ENCODE peak calls at places on chromosome 16, in five cellular contexts. One of them, this sample, is unnamed. For H3K9me3 and H3K4me1, the result is how much of the 10 kb centered on the place peaks cover.

GRCh38 chr16:47236716-47237115 is 93.0 kb upstream of the NETO2 start:
- DNase-seq in neural progenitor cell: no peak
- DNase-seq in astrocyte: no peak
- DNase-seq in mammary epithelial cell: no peak
- DNase-seq in A673: peak
- DNase-seq in this sample: no peak

GRCh38 chr16:62077998-62078397 is 41.8 kb upstream of the CDH8 start:
- DNase-seq in neural progenitor cell: peak
- DNase-seq in astrocyte: no peak
- DNase-seq in mammary epithelial cell: no peak
- DNase-seq in A673: peak
- DNase-seq in this sample: peak

GRCh38 chr16:23803591-23804123 is 32.1 kb upstream of the PRKCB start:
- DNase-seq in neural progenitor cell: peak
- DNase-seq in astrocyte: no peak
- DNase-seq in mammary epithelial cell: peak
- DNase-seq in A673: peak
- DNase-seq in this sample: peak

GRCh38 chr16:28923231-28923587 is 1.8 kb downstream of the RABEP2 start:
- DNase-seq in neural progenitor cell: no peak
- DNase-seq in astrocyte: no peak
- DNase-seq in mammary epithelial cell: no peak
- DNase-seq in A673: no peak
- DNase-seq in this sample: no peak

GRCh38 chr16:21301168-21301894 is 23.2 kb upstream of the CRYM start:
- DNase-seq in neural progenitor cell: peak
- DNase-seq in astrocyte: peak
- DNase-seq in mammary epithelial cell: peak
- DNase-seq in A673: peak
- DNase-seq in this sample: peak

GRCh38 chr16:60648260-60648659 is 1388.0 kb downstream of the CDH8 start:
- DNase-seq in neural progenitor cell: no peak
- DNase-seq in astrocyte: peak
- DNase-seq in mammary epithelial cell: peak
- DNase-seq in A673: no peak
- DNase-seq in this sample: no peak

GRCh38 chr16:23874613-23875294 is 39.0 kb downstream of the PRKCB start:
- DNase-seq in neural progenitor cell: no peak
- DNase-seq in astrocyte: no peak
- DNase-seq in mammary epithelial cell: peak
- DNase-seq in A673: peak
- DNase-seq in this sample: no peak

GRCh38 chr16:30446203-30446595 is 525 bp upstream of the SEPHS2 start:
- DNase-seq in neural progenitor cell: no peak
- DNase-seq in astrocyte: no peak
- DNase-seq in mammary epithelial cell: no peak
- DNase-seq in A673: no peak
- DNase-seq in this sample: no peak

GRCh38 chr16:22632621-22633020 is 121.9 kb downstream of the NPIPB5 start:
- DNase-seq in neural progenitor cell: no peak
- DNase-seq in astrocyte: no peak
- DNase-seq in mammary epithelial cell: no peak
- DNase-seq in A673: no peak
- DNase-seq in this sample: no peak

GRCh38 chr16:5615868-5616642 is 518.5 kb upstream of the EEF2KMT start:
- DNase-seq in neural progenitor cell: peak
- DNase-seq in astrocyte: no peak
- DNase-seq in mammary epithelial cell: no peak
- DNase-seq in A673: peak
- DNase-seq in this sample: peak

GRCh38 chr16:49057391-49057790 is 224.2 kb downstream of the CBLN1 start:
- DNase-seq in neural progenitor cell: no peak
- DNase-seq in astrocyte: no peak
- DNase-seq in mammary epithelial cell: no peak
- DNase-seq in A673: no peak
- DNase-seq in this sample: no peak

GRCh38 chr16:49599281-49599680 is 225.7 kb downstream of the C16orf78 start:
- DNase-seq in neural progenitor cell: no peak
- DNase-seq in astrocyte: no peak
- DNase-seq in mammary epithelial cell: no peak
- DNase-seq in A673: no peak
- DNase-seq in this sample: no peak

GRCh38 chr16:84780063-84780462 is 39.7 kb upstream of the CRISPLD2 start:
- DNase-seq in neural progenitor cell: no peak
- DNase-seq in astrocyte: no peak
- DNase-seq in mammary epithelial cell: no peak
- DNase-seq in A673: no peak
- DNase-seq in this sample: no peak

GRCh38 chr16:66007717-66008116 is 358.8 kb upstream of the CDH5 start:
- DNase-seq in neural progenitor cell: peak
- DNase-seq in astrocyte: peak
- DNase-seq in mammary epithelial cell: no peak
- DNase-seq in A673: no peak
- DNase-seq in this sample: peak

GRCh38 chr16:87407511-87408112 is 15.5 kb downstream of the MAP1LC3B start:
- DNase-seq in neural progenitor cell: no peak
- DNase-seq in astrocyte: peak
- DNase-seq in mammary epithelial cell: peak
- DNase-seq in A673: no peak
- DNase-seq in this sample: peak

GRCh38 chr16:17724242-17724898 is 253.6 kb upstream of the XYLT1 start:
- DNase-seq in neural progenitor cell: no peak
- DNase-seq in astrocyte: peak
- DNase-seq in mammary epithelial cell: peak
- DNase-seq in A673: no peak
- DNase-seq in this sample: no peak

GRCh38 chr16:1908983-1909382 is 9.2 kb downstream of the HS3ST6 start:
- DNase-seq in neural progenitor cell: peak
- DNase-seq in astrocyte: no peak
- DNase-seq in mammary epithelial cell: no peak
- DNase-seq in A673: no peak
- DNase-seq in this sample: no peak
- H3K9me3 ChIP-seq in neural progenitor cell: under half
- H3K9me3 ChIP-seq in astrocyte: under half
- H3K9me3 ChIP-seq in mammary epithelial cell: under half
- H3K9me3 ChIP-seq in A673: under half
- H3K9me3 ChIP-seq in this sample: under half

GRCh38 chr16:988465-989353 is 7.1 kb downstream of the SOX8 start:
- DNase-seq in neural progenitor cell: no peak
- DNase-seq in astrocyte: no peak
- DNase-seq in mammary epithelial cell: no peak
- DNase-seq in A673: no peak
- DNase-seq in this sample: no peak
- TF ChIP-seq EZH2 in neural progenitor cell: no peak
- TF ChIP-seq EZH2 in astrocyte: peak
- TF ChIP-seq EZH2 in mammary epithelial cell: no peak
- TF ChIP-seq EZH2 in A673: no peak
- TF ChIP-seq EZH2 in this sample: no peak

GRCh38 chr16:11586856-11587642 is at the start of gene LITAF:
- DNase-seq in neural progenitor cell: peak
- DNase-seq in astrocyte: no peak
- DNase-seq in mammary epithelial cell: peak
- DNase-seq in A673: peak
- DNase-seq in this sample: peak
- H3K4me1 ChIP-seq in neural progenitor cell: under half
- H3K4me1 ChIP-seq in astrocyte: under half
- H3K4me1 ChIP-seq in mammary epithelial cell: under half
- H3K4me1 ChIP-seq in A673: under half
- H3K4me1 ChIP-seq in this sample: under half

GRCh38 chr16:58307583-58308312 is 12.9 kb upstream of the PRSS54 start:
- DNase-seq in neural progenitor cell: no peak
- DNase-seq in astrocyte: no peak
- DNase-seq in mammary epithelial cell: no peak
- DNase-seq in A673: no peak
- DNase-seq in this sample: no peak

GRCh38 chr16:58301052-58301451 is 6.2 kb upstream of the PRSS54 start:
- DNase-seq in neural progenitor cell: no peak
- DNase-seq in astrocyte: no peak
- DNase-seq in mammary epithelial cell: no peak
- DNase-seq in A673: no peak
- DNase-seq in this sample: no peak

DNA sequence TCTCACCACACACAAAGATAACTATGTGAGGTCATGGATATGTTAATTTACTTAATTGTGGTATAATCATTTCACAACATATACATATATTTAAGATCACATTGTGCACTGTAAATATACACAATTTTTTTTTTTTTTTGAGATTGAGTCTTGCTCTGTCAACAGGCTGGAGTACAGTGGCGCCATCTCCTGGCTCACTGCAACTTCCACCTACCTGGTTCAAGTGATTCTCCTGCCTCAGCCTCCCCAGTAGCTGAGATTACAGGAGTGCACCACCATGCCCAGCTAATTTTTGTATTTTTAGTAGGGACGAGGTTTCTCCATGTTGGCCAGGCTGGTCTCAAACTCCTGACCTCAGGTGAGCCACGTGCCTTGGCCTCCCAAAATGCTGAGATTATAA is 11.5 kb upstream of the PRSS54 start:
- DNase-seq in neural progenitor cell: no peak
- DNase-seq in astrocyte: peak
- DNase-seq in mammary epithelial cell: peak
- DNase-seq in A673: peak
- DNase-seq in this sample: peak
- H3K9me3 ChIP-seq in neural progenitor cell: under half
- H3K9me3 ChIP-seq in astrocyte: under half
- H3K9me3 ChIP-seq in mammary epithelial cell: under half
- H3K9me3 ChIP-seq in A673: under half
- H3K9me3 ChIP-seq in this sample: under half

DNA sequence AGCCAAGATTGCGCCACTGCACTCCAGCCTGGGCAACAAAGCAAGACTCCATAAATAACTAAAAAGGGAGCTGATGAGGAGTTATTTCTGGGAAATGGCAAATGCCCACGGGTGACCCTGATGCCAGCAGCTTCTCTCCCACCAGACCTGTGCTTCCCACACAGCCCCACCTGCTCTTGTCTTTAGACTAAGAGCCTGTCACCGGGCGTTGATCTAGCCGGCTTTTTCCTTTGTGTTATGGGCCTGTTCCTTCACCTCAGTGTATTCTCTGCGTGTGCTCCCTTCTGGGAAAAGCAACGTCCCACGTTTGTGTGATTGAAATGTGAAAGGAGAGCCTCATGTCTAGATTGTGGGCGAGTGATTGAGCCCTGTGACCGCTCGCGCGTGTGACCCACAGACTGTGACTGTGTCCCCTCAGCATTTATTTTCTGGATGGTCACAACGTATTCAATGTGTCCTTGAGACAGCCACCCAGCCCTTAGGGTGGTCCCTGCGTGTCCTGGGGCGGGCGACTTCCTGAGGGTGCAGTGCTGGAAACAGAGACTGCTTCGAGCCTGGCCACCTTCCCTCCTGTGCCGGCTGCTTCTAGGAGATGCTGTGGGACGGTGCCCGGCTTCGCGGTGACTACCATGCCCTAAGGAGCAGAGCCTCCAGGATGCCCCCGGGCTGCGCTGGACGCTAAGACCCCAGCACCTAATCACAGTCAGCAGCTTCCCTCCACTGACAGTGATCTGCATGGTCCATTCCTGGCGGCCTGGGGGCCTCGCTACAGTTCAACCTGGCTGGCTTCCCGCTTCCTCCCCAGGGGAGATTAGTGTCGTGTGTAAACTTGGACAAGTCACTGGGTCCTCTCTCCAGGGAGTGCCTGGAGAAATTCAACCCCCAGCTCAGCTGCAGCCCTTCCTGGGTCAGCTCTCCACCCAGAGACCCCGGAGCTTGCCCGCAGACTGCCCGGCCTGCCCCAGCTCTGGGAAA is 7.8 kb upstream of the RNPS1 start:
- DNase-seq in neural progenitor cell: no peak
- DNase-seq in astrocyte: no peak
- DNase-seq in mammary epithelial cell: no peak
- DNase-seq in A673: no peak
- DNase-seq in this sample: no peak
- TF ChIP-seq EZH2 in neural progenitor cell: no peak
- TF ChIP-seq EZH2 in astrocyte: no peak
- TF ChIP-seq EZH2 in mammary epithelial cell: no peak
- TF ChIP-seq EZH2 in A673: no peak
- TF ChIP-seq EZH2 in this sample: no peak